ENCODE peak calls at places on chromosomes 6 and 20, in six cellular contexts. D, J, B, V, X and C are unnamed samples.

GRCh38 chr20:38961530-38962043 is 557 bp upstream of the DHX35 start:
- DNase-seq in D (no peak), J (no peak), B (no peak), V (peak), X (no peak), C (no peak)

GRCh38 chr6:32154514-32155161 is 697 bp downstream of the PPT2 start:
- DNase-seq in D (peak), J (peak), B (peak), V (peak), X (peak), C (peak)

GRCh38 chr6:137188855-137189254 is 15.4 kb upstream of the IL22RA2 start:
- DNase-seq in D (no peak), J (no peak), B (no peak), V (no peak), X (no peak), C (no peak)

GRCh38 chr6:118939683-118940082 is 4.7 kb upstream of the MCM9 start:
- DNase-seq in D (no peak), J (no peak), B (no peak), V (no peak), X (no peak), C (no peak)

GRCh38 chr20:63101781-63102719 is 95.3 kb upstream of the BHLHE23 start:
- DNase-seq in D (peak), J (no peak), B (peak), V (peak), X (peak), C (no peak)

GRCh38 chr6:163148781-163149534 is 265.6 kb upstream of the QKI start:
- DNase-seq in D (no peak), J (no peak), B (no peak), V (no peak), X (no peak), C (no peak)

GRCh38 chr6:139519571-139520031 is 145.2 kb upstream of the CITED2 start:
- DNase-seq in D (peak), J (no peak), B (no peak), V (no peak), X (no peak), C (no peak)

GRCh38 chr6:130708338-130708737 is 118.9 kb upstream of the SMLR1 start:
- DNase-seq in D (peak), J (peak), B (peak), V (no peak), X (no peak), C (no peak)

GRCh38 chr20:62159835-62160234 is 16.3 kb downstream of the SS18L1 start:
- DNase-seq in D (peak), J (no peak), B (no peak), V (no peak), X (no peak), C (no peak)

GRCh38 chr6:40390144-40390800 is 196.9 kb downstream of the LRFN2 start:
- DNase-seq in D (no peak), J (no peak), B (no peak), V (no peak), X (no peak), C (no peak)

GRCh38 chr6:138086573-138087196 is 20.5 kb downstream of the PERP start:
- DNase-seq in D (peak), J (peak), B (no peak), V (no peak), X (no peak), C (no peak)

GRCh38 chr20:640674-641515 is 12.1 kb downstream of the SRXN1 start:
- DNase-seq in D (no peak), J (no peak), B (no peak), V (no peak), X (no peak), C (no peak)

GRCh38 chr6:118748311-118749062 is 97.1 kb upstream of the CEP85L start:
- DNase-seq in D (peak), J (no peak), B (peak), V (no peak), X (no peak), C (peak)

GRCh38 chr6:154382707-154383106 is 26.1 kb upstream of the IPCEF1 start:
- DNase-seq in D (no peak), J (no peak), B (no peak), V (no peak), X (no peak), C (no peak)

GRCh38 chr6:106688177-106688951 is 59.0 kb downstream of the QRSL1 start:
- DNase-seq in D (no peak), J (no peak), B (no peak), V (no peak), X (no peak), C (no peak)
- H3K4me3 ChIP-seq in D (no peak), J (no peak), B (no peak), V (no peak), X (no peak), C (no peak)

DNA sequence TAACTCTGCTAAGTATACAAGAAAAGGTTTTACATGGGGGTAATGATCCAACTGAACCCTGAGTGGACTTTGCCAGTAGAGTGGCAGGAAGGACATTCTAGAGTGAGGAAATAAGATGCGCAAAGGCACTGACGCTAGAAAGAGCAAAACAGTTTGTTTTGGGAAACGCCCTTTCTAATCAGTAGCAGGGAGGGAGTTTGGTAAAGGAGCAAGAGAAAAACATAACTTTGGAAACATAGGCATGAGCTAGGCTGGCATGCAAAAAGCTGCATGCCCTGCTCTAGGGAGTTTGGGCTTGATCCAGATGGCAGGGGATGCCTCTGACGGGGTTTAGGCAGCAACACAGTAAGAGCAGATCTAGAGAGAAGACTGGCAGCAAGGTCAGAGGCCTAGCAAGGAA is 135.2 kb downstream of the DST start:
- DNase-seq in D (no peak), J (no peak), B (no peak), V (no peak), X (no peak), C (no peak)
- H3K27ac ChIP-seq in D (peak), J (no peak), B (no peak), V (peak), X (peak), C (peak)

DNA sequence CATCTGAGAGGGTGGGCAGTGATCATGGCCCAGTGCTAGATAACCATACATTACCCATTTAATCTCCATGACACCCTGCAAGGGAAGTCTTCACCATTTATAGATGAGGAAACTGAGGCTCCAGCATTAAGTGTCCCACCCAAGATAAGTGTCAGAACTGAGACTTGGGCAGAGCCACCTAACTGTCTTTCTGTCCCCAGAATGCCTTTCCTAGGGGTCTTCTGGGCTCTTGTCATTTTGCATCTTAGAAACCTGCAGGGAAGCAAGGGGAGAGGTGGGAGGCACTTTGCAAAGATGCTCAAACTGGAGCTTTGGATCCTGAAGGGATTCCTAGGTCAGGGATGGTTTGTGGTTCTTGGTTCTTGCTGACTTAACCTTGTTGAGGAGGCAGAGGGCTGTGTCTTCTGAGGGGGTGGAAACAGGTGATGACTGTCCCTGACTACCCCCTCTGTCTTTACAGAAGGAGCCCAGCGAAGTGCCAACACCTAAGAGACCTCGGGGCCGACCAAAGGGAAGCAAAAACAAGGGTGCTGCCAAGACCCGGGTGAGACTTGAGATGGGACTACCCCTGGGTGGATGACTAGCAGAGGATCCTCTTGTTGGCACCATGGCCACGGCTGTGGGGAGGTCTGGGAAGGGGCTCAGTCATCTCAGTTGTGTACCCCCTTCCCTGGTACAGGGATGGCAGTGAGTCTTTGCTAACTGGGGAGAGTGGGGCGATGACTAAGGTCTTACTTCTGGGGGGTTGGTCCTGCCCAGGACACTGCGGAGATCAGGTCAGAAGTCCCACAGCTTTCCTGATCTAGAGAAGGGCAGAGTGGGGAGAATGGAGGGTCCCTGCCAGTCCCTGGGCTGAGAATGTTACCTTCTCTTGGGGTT is 5.8 kb downstream of the HMGA1 start:
- DNase-seq in D (peak), J (no peak), B (no peak), V (peak), X (no peak), C (no peak)
- TF ChIP-seq POLR2A in D (no peak), J (no peak), B (peak), V (no peak), X (no peak), C (no peak)

GRCh38 chr6:166758136-166758704 is 131.2 kb upstream of the RPS6KA2 start:
- DNase-seq in D (no peak), J (no peak), B (no peak), V (no peak), X (no peak), C (no peak)
- H3K4me3 ChIP-seq in D (peak), J (peak), B (no peak), V (no peak), X (no peak), C (no peak)

GRCh38 chr6:128256100-128256499 is 264.3 kb downstream of the PTPRK start:
- DNase-seq in D (no peak), J (no peak), B (no peak), V (no peak), X (no peak), C (no peak)

GRCh38 chr6:128259735-128260685 is 260.4 kb downstream of the PTPRK start:
- DNase-seq in D (no peak), J (no peak), B (no peak), V (no peak), X (no peak), C (no peak)

GRCh38 chr6:128259036-128259734 is 261.2 kb downstream of the PTPRK start:
- DNase-seq in D (no peak), J (no peak), B (no peak), V (no peak), X (no peak), C (no peak)
- H3K27ac ChIP-seq in D (no peak), J (no peak), B (no peak), V (no peak), X (no peak), C (no peak)

DNA sequence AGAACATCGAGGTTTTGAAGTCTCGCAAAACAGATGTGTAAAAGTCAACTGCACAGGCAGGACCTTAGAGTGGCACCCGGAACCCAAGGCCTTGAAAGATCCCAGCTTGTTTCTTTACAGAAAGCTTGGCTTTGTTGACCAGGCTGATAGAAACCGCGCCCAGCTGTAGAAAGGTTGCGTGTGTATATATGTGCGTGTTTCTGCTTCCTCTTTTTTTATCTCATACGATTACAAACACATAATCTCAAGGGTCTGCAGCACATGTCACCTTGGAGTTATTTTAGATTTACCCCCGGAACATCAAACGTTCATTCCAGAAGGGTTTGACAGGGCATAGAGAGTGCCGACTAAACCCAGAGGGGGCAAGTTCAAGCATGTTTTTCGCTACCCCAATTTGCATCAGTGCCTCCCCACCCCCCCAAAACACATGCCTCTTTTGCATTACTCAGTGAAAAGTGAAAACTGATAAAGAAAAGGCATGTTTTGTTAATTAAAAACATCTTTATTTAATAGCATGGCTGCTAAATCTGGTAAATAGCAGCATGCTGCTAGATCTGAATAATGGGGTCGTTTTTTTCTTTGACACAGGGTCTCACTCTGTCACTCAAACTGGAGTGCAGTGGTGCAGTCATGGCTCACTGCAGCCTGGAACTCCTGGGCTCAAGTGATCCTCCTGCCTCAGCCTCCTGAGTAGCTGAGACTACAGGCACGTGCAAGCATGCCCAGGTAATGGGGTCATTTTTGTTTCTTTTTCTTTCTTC is 33.2 kb upstream of the NCOA3 start:
- DNase-seq in D (no peak), J (no peak), B (no peak), V (no peak), X (peak), C (no peak)
- TF ChIP-seq POLR2A in D (no peak), J (no peak), B (no peak), V (no peak), X (no peak), C (no peak)

GRCh38 chr6:169574420-169574819 is 127.4 kb downstream of the WDR27 start:
- DNase-seq in D (no peak), J (no peak), B (no peak), V (no peak), X (no peak), C (no peak)

GRCh38 chr6:169577236-169577635 is 124.6 kb downstream of the WDR27 start:
- DNase-seq in D (no peak), J (no peak), B (no peak), V (no peak), X (no peak), C (no peak)

GRCh38 chr6:169579712-169580111 is 122.1 kb downstream of the WDR27 start:
- DNase-seq in D (no peak), J (no peak), B (no peak), V (no peak), X (no peak), C (no peak)

GRCh38 chr6:169575365-169575764 is 126.5 kb downstream of the WDR27 start:
- DNase-seq in D (no peak), J (no peak), B (peak), V (no peak), X (no peak), C (no peak)

GRCh38 chr6:169577974-169578373 is 123.9 kb downstream of the WDR27 start:
- DNase-seq in D (no peak), J (no peak), B (peak), V (no peak), X (no peak), C (no peak)
- H3K4me3 ChIP-seq in D (no peak), J (no peak), B (no peak), V (no peak), X (no peak), C (no peak)